ENCODE peak calls at places on chromosomes 4 and X, in four cellular contexts. O is cardiac muscle cell, H is head of caudate nucleus, C is colonic mucosa. T is an unnamed sample.
A peak's percentile ranks its signal among the peaks of the same experiment; 100 is the strongest.

GRCh38 chr4:136009258-136009832 is 1522.9 kb downstream of the PCDH18 start:
- DNase-seq in C (no peak), O (no peak), H (no peak), T (no peak)

GRCh38 chrX:140505421-140506337 is 810 bp upstream of the SOX3 start:
- DNase-seq in O (no peak), H (peak; percentile 26), C (no peak), T (no peak)

GRCh38 chr4:112766422-112766821 is 129.5 kb downstream of the LARP7 start:
- DNase-seq in H (peak; percentile 53), O (peak; percentile 13), C (no peak), T (peak; percentile 37)

GRCh38 chrX:31392541-31392940 is 320.7 kb upstream of the FTHL17 start:
- DNase-seq in C (no peak), O (no peak), H (no peak), T (no peak)

GRCh38 chrX:147173586-147173985 is 359.0 kb upstream of the CXorf51A start:
- DNase-seq in C (no peak), O (peak; percentile 40), H (no peak), T (no peak)

GRCh38 chr4:13701937-13702446 is 74.5 kb upstream of the BOD1L1 start:
- DNase-seq in O (no peak), C (no peak), H (no peak), T (no peak)

GRCh38 chrX:53483838-53484420 is 49.8 kb upstream of the HSD17B10 start:
- DNase-seq in O (no peak), H (no peak), C (no peak), T (no peak)

GRCh38 chr4:173515458-173515857 is 14.6 kb downstream of the HAND2 start:
- DNase-seq in O (no peak), H (no peak), C (no peak), T (no peak)

GRCh38 chr4:17722361-17722710 is 59.1 kb downstream of the FAM184B start:
- DNase-seq in H (peak; percentile 48), O (no peak), C (no peak), T (no peak)

GRCh38 chr4:104942990-104943758 is 203.5 kb upstream of the TET2 start:
- DNase-seq in C (no peak), O (no peak), H (no peak), T (peak; percentile 21)

GRCh38 chrX:86148594-86148993 is 343 bp downstream of the DACH2 start:
- DNase-seq in O (no peak), H (no peak), C (no peak), T (no peak)

GRCh38 chr4:107850438-107850837 is 25.7 kb downstream of the SGMS2 start:
- DNase-seq in C (no peak), H (no peak), O (no peak), T (no peak)

GRCh38 chr4:340011-340410 is 2.4 kb downstream of the ZNF141 start:
- DNase-seq in H (no peak), C (no peak), O (no peak), T (no peak)

GRCh38 chr4:54484361-54484760 is 173.4 kb upstream of the KIT start:
- DNase-seq in H (no peak), C (no peak), O (no peak), T (no peak)

GRCh38 chr4:11495291-11495690 is 66.6 kb upstream of the HS3ST1 start:
- DNase-seq in O (no peak), H (no peak), C (no peak), T (no peak)

GRCh38 chr4:119110121-119110520 is 25.5 kb upstream of the MYOZ2 start:
- DNase-seq in O (no peak), H (no peak), C (no peak), T (no peak)

GRCh38 chrX:53018627-53019026 is 30.0 kb upstream of the GPR173 start:
- DNase-seq in O (no peak), H (no peak), C (no peak), T (no peak)

GRCh38 chr4:41880840-41881831 is 54.1 kb upstream of the TMEM33 start:
- DNase-seq in C (no peak), O (no peak), H (no peak), T (no peak)

GRCh38 chrX:11438380-11438723 is 145.1 kb downstream of the AMELX start:
- DNase-seq in C (no peak), H (no peak), O (no peak), T (no peak)

GRCh38 chr4:61335364-61335763 is 135.2 kb downstream of the ADGRL3 start:
- DNase-seq in O (no peak), C (no peak), H (no peak), T (no peak)

GRCh38 chr4:21946858-21947257 is 1.7 kb downstream of the KCNIP4 start:
- DNase-seq in H (no peak), O (no peak), C (no peak), T (no peak)

GRCh38 chr4:156790866-156791265 is 180.7 kb downstream of the PDGFC start:
- DNase-seq in C (no peak), O (peak; percentile 13), H (no peak), T (no peak)

GRCh38 chrX:45758319-45758718 is 557.6 kb upstream of the DIPK2B start:
- DNase-seq in O (no peak), C (no peak), H (no peak), T (no peak)

GRCh38 chrX:68685722-68686683 is 38.5 kb downstream of the STARD8 start:
- DNase-seq in C (no peak), O (peak; percentile 19), H (peak; percentile 56), T (peak; percentile 25)

GRCh38 chr4:136864580-136865185 is 667.6 kb downstream of the PCDH18 start:
- DNase-seq in C (peak; percentile 37), O (peak; percentile 83), H (peak; percentile 47), T (peak; percentile 24)